ENCODE peak calls at places on chromosomes 7 and 10, in nine cellular contexts. Y, O, B, Q, X, R, Z, I and N are unnamed samples.

GRCh38 chr7:86708334-86708733 is 64.6 kb downstream of the GRM3 start:
- DNase-seq in Z (no peak), Y (no peak), R (no peak), O (no peak), Q (peak), X (no peak), B (peak), I (no peak), N (no peak)

GRCh38 chr7:2571409-2571808 is 12.6 kb downstream of the IQCE start:
- DNase-seq in Q (no peak), O (no peak), X (no peak), Y (no peak), I (no peak), Z (peak), B (no peak), R (no peak), N (no peak)

GRCh38 chr7:6271091-6271658 is 1.2 kb downstream of the CYTH3 start:
- DNase-seq in B (peak), Y (peak), Z (no peak), O (peak), X (peak), I (peak), Q (peak), R (peak), N (no peak)

GRCh38 chr10:95906675-95907453 is 911 bp upstream of the CC2D2B start:
- DNase-seq in B (peak), Q (peak), Y (peak), Z (peak), X (peak), O (peak), I (peak), R (peak), N (peak)

GRCh38 chr10:34558093-34558492 is 257.0 kb downstream of the PARD3 start:
- DNase-seq in R (no peak), Q (no peak), O (no peak), I (no peak), B (no peak), Y (peak), X (no peak), Z (no peak), N (no peak)

GRCh38 chr7:125061776-125062397 is 132.3 kb upstream of the POT1 start:
- DNase-seq in B (no peak), Y (peak), Z (peak), Q (no peak), R (peak), I (no peak), X (peak), O (no peak), N (no peak)

GRCh38 chr10:78947226-78947625 is 121.5 kb upstream of the ZMIZ1 start:
- DNase-seq in Y (no peak), R (no peak), Q (no peak), X (no peak), B (no peak), I (no peak), O (no peak), Z (no peak), N (no peak)

GRCh38 chr7:134315679-134316538 is 821 bp downstream of the SLC35B4 start:
- DNase-seq in B (peak), X (peak), I (no peak), Y (peak), O (peak), Q (no peak), Z (peak), R (peak), N (no peak)

GRCh38 chr10:100109670-100110069 is 28.0 kb upstream of the CPN1 start:
- DNase-seq in X (no peak), B (no peak), O (no peak), Q (peak), I (no peak), Z (peak), Y (no peak), R (no peak), N (no peak)

GRCh38 chr7:836429-836828 is 4.2 kb downstream of the SUN1 start:
- DNase-seq in Z (peak), Y (peak), B (no peak), R (peak), I (no peak), Q (no peak), O (no peak), X (peak), N (no peak)

GRCh38 chr7:111894518-111894917 is 311.7 kb downstream of the DOCK4 start:
- DNase-seq in I (no peak), R (no peak), Y (no peak), Z (no peak), Q (no peak), O (no peak), B (no peak), X (no peak), N (no peak)

GRCh38 chr10:70122742-70123141 is 9.9 kb downstream of the AIFM2 start:
- DNase-seq in Q (no peak), Z (no peak), Y (peak), B (no peak), X (no peak), R (no peak), I (no peak), O (no peak), N (no peak)

GRCh38 chr7:41537024-41537423 is 165.9 kb downstream of the INHBA start:
- DNase-seq in O (no peak), B (no peak), Z (no peak), Q (no peak), R (no peak), I (no peak), Y (no peak), X (no peak), N (no peak)

GRCh38 chr7:129952164-129952652 is 552 bp downstream of the UBE2H start:
- DNase-seq in Z (peak), O (no peak), Y (peak), I (peak), Q (peak), X (peak), R (peak), B (peak), N (no peak)